ENCODE peak calls at places on chromosomes 13 and 19, in seven cellular contexts. One of them, this sample, is unnamed.

GRCh38 chr19:39514840-39515550 is at the start of gene SELENOV:
- DNase-seq in Peyer's patch: no peak
- DNase-seq in IMR-90: no peak
- DNase-seq in transverse colon: no peak
- DNase-seq in HS-27A: no peak
- DNase-seq in GM20000: peak
- DNase-seq in testis: no peak
- DNase-seq in this sample: no peak

GRCh38 chr13:44368062-44368591 is 5.5 kb upstream of the SERP2 start:
- DNase-seq in transverse colon: no peak
- DNase-seq in HS-27A: no peak
- DNase-seq in Peyer's patch: peak
- DNase-seq in testis: no peak
- DNase-seq in IMR-90: peak
- DNase-seq in GM20000: no peak
- DNase-seq in this sample: no peak

GRCh38 chr13:50512602-50513527 is 330.6 kb downstream of the DLEU7 start:
- DNase-seq in testis: peak
- DNase-seq in transverse colon: peak
- DNase-seq in HS-27A: no peak
- DNase-seq in GM20000: peak
- DNase-seq in IMR-90: peak
- DNase-seq in Peyer's patch: no peak
- DNase-seq in this sample: peak

GRCh38 chr13:72585254-72585653 is 142.2 kb downstream of the MZT1 start:
- DNase-seq in transverse colon: no peak
- DNase-seq in testis: no peak
- DNase-seq in Peyer's patch: no peak
- DNase-seq in IMR-90: no peak
- DNase-seq in HS-27A: no peak
- DNase-seq in GM20000: no peak
- DNase-seq in this sample: no peak

GRCh38 chr13:31274345-31274870 is 74.6 kb downstream of the B3GLCT start:
- DNase-seq in Peyer's patch: no peak
- DNase-seq in HS-27A: no peak
- DNase-seq in GM20000: no peak
- DNase-seq in testis: no peak
- DNase-seq in IMR-90: peak
- DNase-seq in transverse colon: no peak
- DNase-seq in this sample: no peak

GRCh38 chr13:33153421-33154381 is 131.9 kb downstream of the STARD13 start:
- DNase-seq in testis: no peak
- DNase-seq in HS-27A: no peak
- DNase-seq in IMR-90: peak
- DNase-seq in GM20000: no peak
- DNase-seq in Peyer's patch: peak
- DNase-seq in transverse colon: peak
- DNase-seq in this sample: no peak

GRCh38 chr13:93455881-93456280 is 229.3 kb downstream of the GPC6 start:
- DNase-seq in testis: no peak
- DNase-seq in HS-27A: no peak
- DNase-seq in transverse colon: no peak
- DNase-seq in IMR-90: no peak
- DNase-seq in Peyer's patch: no peak
- DNase-seq in GM20000: no peak
- DNase-seq in this sample: no peak

GRCh38 chr19:29855771-29856510 is 44.1 kb downstream of the CCNE1 start:
- DNase-seq in IMR-90: no peak
- DNase-seq in transverse colon: no peak
- DNase-seq in HS-27A: no peak
- DNase-seq in Peyer's patch: no peak
- DNase-seq in GM20000: no peak
- DNase-seq in testis: no peak
- DNase-seq in this sample: peak

GRCh38 chr13:110017379-110017778 is 231.0 kb upstream of the IRS2 start:
- DNase-seq in Peyer's patch: no peak
- DNase-seq in transverse colon: no peak
- DNase-seq in IMR-90: peak
- DNase-seq in HS-27A: no peak
- DNase-seq in testis: no peak
- DNase-seq in GM20000: no peak
- DNase-seq in this sample: no peak

GRCh38 chr13:74168263-74168675 is 34.1 kb upstream of the KLF12 start:
- DNase-seq in HS-27A: no peak
- DNase-seq in IMR-90: no peak
- DNase-seq in testis: no peak
- DNase-seq in GM20000: no peak
- DNase-seq in Peyer's patch: no peak
- DNase-seq in transverse colon: no peak
- DNase-seq in this sample: no peak

GRCh38 chr13:33125821-33126570 is 109.8 kb downstream of the KL start:
- DNase-seq in testis: peak
- DNase-seq in transverse colon: no peak
- DNase-seq in Peyer's patch: peak
- DNase-seq in IMR-90: peak
- DNase-seq in HS-27A: peak
- DNase-seq in GM20000: no peak
- DNase-seq in this sample: no peak

GRCh38 chr13:30985637-30986205 is 53.3 kb downstream of the TEX26 start:
- DNase-seq in transverse colon: no peak
- DNase-seq in IMR-90: peak
- DNase-seq in HS-27A: peak
- DNase-seq in GM20000: no peak
- DNase-seq in Peyer's patch: no peak
- DNase-seq in testis: no peak
- DNase-seq in this sample: no peak

GRCh38 chr13:22883961-22884360 is 296.8 kb upstream of the SGCG start:
- DNase-seq in transverse colon: no peak
- DNase-seq in HS-27A: no peak
- DNase-seq in GM20000: no peak
- DNase-seq in IMR-90: no peak
- DNase-seq in Peyer's patch: no peak
- DNase-seq in testis: no peak
- DNase-seq in this sample: no peak

GRCh38 chr13:33867472-33867871 is 49.5 kb downstream of the RFC3 start:
- DNase-seq in testis: no peak
- DNase-seq in transverse colon: no peak
- DNase-seq in HS-27A: no peak
- DNase-seq in Peyer's patch: no peak
- DNase-seq in IMR-90: no peak
- DNase-seq in GM20000: no peak
- DNase-seq in this sample: no peak

GRCh38 chr13:23500858-23501257 is 67.4 kb upstream of the SACS start:
- DNase-seq in HS-27A: peak
- DNase-seq in IMR-90: peak
- DNase-seq in GM20000: no peak
- DNase-seq in testis: no peak
- DNase-seq in transverse colon: no peak
- DNase-seq in Peyer's patch: no peak
- DNase-seq in this sample: no peak

GRCh38 chr19:13795595-13796300 is 505 bp downstream of the ZSWIM4 start:
- DNase-seq in testis: no peak
- DNase-seq in GM20000: peak
- DNase-seq in transverse colon: no peak
- DNase-seq in Peyer's patch: no peak
- DNase-seq in HS-27A: no peak
- DNase-seq in IMR-90: peak
- DNase-seq in this sample: no peak

GRCh38 chr13:92315265-92315664 is 911.3 kb upstream of the GPC6 start:
- DNase-seq in transverse colon: no peak
- DNase-seq in HS-27A: no peak
- DNase-seq in Peyer's patch: no peak
- DNase-seq in GM20000: no peak
- DNase-seq in testis: no peak
- DNase-seq in IMR-90: no peak
- DNase-seq in this sample: no peak

GRCh38 chr13:45180303-45180702 is 20.5 kb downstream of the KCTD4 start:
- DNase-seq in Peyer's patch: no peak
- DNase-seq in HS-27A: no peak
- DNase-seq in transverse colon: no peak
- DNase-seq in IMR-90: no peak
- DNase-seq in GM20000: no peak
- DNase-seq in testis: no peak
- DNase-seq in this sample: no peak

GRCh38 chr13:31756346-31756745 is 17.0 kb downstream of the RXFP2 start:
- DNase-seq in IMR-90: peak
- DNase-seq in GM20000: no peak
- DNase-seq in HS-27A: peak
- DNase-seq in Peyer's patch: no peak
- DNase-seq in testis: no peak
- DNase-seq in transverse colon: no peak
- DNase-seq in this sample: no peak

GRCh38 chr19:10295847-10296591 is 6.3 kb downstream of the ICAM5 start:
- DNase-seq in GM20000: no peak
- DNase-seq in transverse colon: no peak
- DNase-seq in IMR-90: no peak
- DNase-seq in HS-27A: no peak
- DNase-seq in testis: no peak
- DNase-seq in Peyer's patch: peak
- DNase-seq in this sample: no peak

GRCh38 chr13:35485451-35485850 is 9.0 kb upstream of the MAB21L1 start:
- DNase-seq in transverse colon: no peak
- DNase-seq in HS-27A: no peak
- DNase-seq in IMR-90: no peak
- DNase-seq in GM20000: no peak
- DNase-seq in testis: no peak
- DNase-seq in Peyer's patch: no peak
- DNase-seq in this sample: peak

GRCh38 chr13:76663941-76664340 is 222.3 kb downstream of the KCTD12 start:
- DNase-seq in transverse colon: no peak
- DNase-seq in IMR-90: peak
- DNase-seq in testis: no peak
- DNase-seq in Peyer's patch: no peak
- DNase-seq in HS-27A: no peak
- DNase-seq in GM20000: no peak
- DNase-seq in this sample: peak

GRCh38 chr13:83877901-83878300 is 4.4 kb downstream of the SLITRK1 start:
- DNase-seq in Peyer's patch: no peak
- DNase-seq in GM20000: no peak
- DNase-seq in IMR-90: no peak
- DNase-seq in HS-27A: no peak
- DNase-seq in testis: no peak
- DNase-seq in transverse colon: no peak
- DNase-seq in this sample: no peak

GRCh38 chr19:35430382-35431146 is 17.5 kb upstream of the FFAR2 start:
- DNase-seq in HS-27A: no peak
- DNase-seq in Peyer's patch: no peak
- DNase-seq in transverse colon: no peak
- DNase-seq in testis: no peak
- DNase-seq in GM20000: no peak
- DNase-seq in IMR-90: no peak
- DNase-seq in this sample: no peak

GRCh38 chr19:29671393-29672076 is 6.3 kb downstream of the PLEKHF1 start:
- DNase-seq in HS-27A: no peak
- DNase-seq in IMR-90: no peak
- DNase-seq in Peyer's patch: no peak
- DNase-seq in transverse colon: peak
- DNase-seq in testis: peak
- DNase-seq in GM20000: peak
- DNase-seq in this sample: peak

GRCh38 chr13:26377038-26377437 is 123.1 kb downstream of the CDK8 start:
- DNase-seq in IMR-90: peak
- DNase-seq in testis: no peak
- DNase-seq in GM20000: no peak
- DNase-seq in Peyer's patch: no peak
- DNase-seq in HS-27A: peak
- DNase-seq in transverse colon: no peak
- DNase-seq in this sample: peak

GRCh38 chr19:49019242-49019932 is 2.5 kb upstream of the LHB start:
- DNase-seq in HS-27A: no peak
- DNase-seq in Peyer's patch: peak
- DNase-seq in GM20000: peak
- DNase-seq in IMR-90: peak
- DNase-seq in transverse colon: peak
- DNase-seq in testis: peak
- DNase-seq in this sample: no peak

GRCh38 chr19:2053601-2054389 is 2.8 kb upstream of the MKNK2 start:
- DNase-seq in testis: peak
- DNase-seq in IMR-90: peak
- DNase-seq in GM20000: no peak
- DNase-seq in transverse colon: peak
- DNase-seq in Peyer's patch: no peak
- DNase-seq in HS-27A: no peak
- DNase-seq in this sample: peak

GRCh38 chr13:45269204-45269603 is 68.4 kb upstream of the KCTD4 start:
- DNase-seq in IMR-90: peak
- DNase-seq in testis: no peak
- DNase-seq in Peyer's patch: no peak
- DNase-seq in GM20000: no peak
- DNase-seq in transverse colon: no peak
- DNase-seq in HS-27A: peak
- DNase-seq in this sample: no peak

GRCh38 chr19:29672933-29673336 is 7.7 kb downstream of the PLEKHF1 start:
- DNase-seq in HS-27A: no peak
- DNase-seq in IMR-90: no peak
- DNase-seq in testis: no peak
- DNase-seq in GM20000: peak
- DNase-seq in Peyer's patch: no peak
- DNase-seq in transverse colon: peak
- DNase-seq in this sample: no peak

GRCh38 chr19:7722231-7722651 is 9.7 kb downstream of the CLEC4G start:
- DNase-seq in GM20000: no peak
- DNase-seq in testis: no peak
- DNase-seq in HS-27A: no peak
- DNase-seq in IMR-90: no peak
- DNase-seq in Peyer's patch: no peak
- DNase-seq in transverse colon: no peak
- DNase-seq in this sample: peak

This sample was measured in G401.